ENCODE peak calls at places on chromosomes 6 and 20, in five cellular contexts. H, M, G, P and U are unnamed samples.

GRCh38 chr6:148760568-148761531 is 14.0 kb downstream of the UST start:
- DNase-seq in G (no peak), H (peak; percentile 59), M (no peak), P (peak; percentile 64), U (no peak)

GRCh38 chr20:41145821-41146620 is 8.7 kb downstream of the PLCG1 start:
- DNase-seq in M (no peak), P (no peak), G (no peak), H (no peak), U (no peak)

GRCh38 chr6:118665011-118665410 is 13.6 kb upstream of the CEP85L start:
- DNase-seq in M (no peak), H (no peak), G (no peak), P (no peak), U (no peak)

GRCh38 chr6:119430820-119431219 is 81.3 kb upstream of the MAN1A1 start:
- DNase-seq in H (no peak), P (no peak), G (no peak), M (no peak), U (no peak)

GRCh38 chr20:64051532-64052325 is 2.3 kb upstream of the SOX18 start:
- DNase-seq in H (no peak), M (no peak), P (no peak), G (no peak), U (no peak)

GRCh38 chr20:36113566-36114247 is 40.8 kb upstream of the EPB41L1 start:
- DNase-seq in P (peak; percentile 28), G (no peak), H (no peak), M (no peak), U (no peak)

GRCh38 chr6:149566372-149567193 is at the start of gene GINM1:
- DNase-seq in P (no peak), H (peak; percentile 80), M (peak; percentile 52), G (peak; percentile 66), U (peak; percentile 44)

GRCh38 chr20:45085289-45085688 is 15.6 kb downstream of the KCNS1 start:
- DNase-seq in P (no peak), H (no peak), M (no peak), G (no peak), U (no peak)

GRCh38 chr20:49385471-49385870 is 97.0 kb downstream of the KCNB1 start:
- DNase-seq in M (peak; percentile 47), P (no peak), G (peak; percentile 33), H (no peak), U (peak; percentile 52)

GRCh38 chr6:55276745-55277627 is 50.3 kb upstream of the GFRAL start:
- DNase-seq in M (peak; percentile 19), H (peak; percentile 50), P (no peak), G (peak; percentile 43), U (peak; percentile 71)

GRCh38 chr6:41367700-41368099 is 32.3 kb downstream of the NCR2 start:
- DNase-seq in H (peak; percentile 79), G (peak; percentile 69), P (no peak), M (peak; percentile 85), U (peak; percentile 78)

GRCh38 chr6:27651371-27651732 is 178.4 kb upstream of the ZNF184 start:
- DNase-seq in M (no peak), G (peak; percentile 79), H (no peak), P (no peak), U (no peak)

GRCh38 chr6:133953634-133954415 is 801 bp downstream of the TBPL1 start:
- DNase-seq in H (no peak), M (peak; percentile 22), P (no peak), G (peak; percentile 58), U (no peak)

GRCh38 chr6:158031445-158032353 is 50.0 kb downstream of the SYNJ2 start:
- DNase-seq in G (peak; percentile 82), H (no peak), P (no peak), M (peak; percentile 54), U (no peak)

GRCh38 chr20:22411568-22412450 is 172.6 kb downstream of the FOXA2 start:
- DNase-seq in M (no peak), H (no peak), G (peak; percentile 89), P (no peak), U (peak; percentile 96)

GRCh38 chr6:55794136-55794812 is 81.1 kb downstream of the BMP5 start:
- DNase-seq in G (no peak), H (no peak), P (no peak), M (no peak), U (no peak)

GRCh38 chr20:22402990-22403859 is 181.1 kb downstream of the FOXA2 start:
- DNase-seq in G (peak; percentile 50), P (no peak), M (no peak), H (no peak), U (peak; percentile 64)

DNA sequence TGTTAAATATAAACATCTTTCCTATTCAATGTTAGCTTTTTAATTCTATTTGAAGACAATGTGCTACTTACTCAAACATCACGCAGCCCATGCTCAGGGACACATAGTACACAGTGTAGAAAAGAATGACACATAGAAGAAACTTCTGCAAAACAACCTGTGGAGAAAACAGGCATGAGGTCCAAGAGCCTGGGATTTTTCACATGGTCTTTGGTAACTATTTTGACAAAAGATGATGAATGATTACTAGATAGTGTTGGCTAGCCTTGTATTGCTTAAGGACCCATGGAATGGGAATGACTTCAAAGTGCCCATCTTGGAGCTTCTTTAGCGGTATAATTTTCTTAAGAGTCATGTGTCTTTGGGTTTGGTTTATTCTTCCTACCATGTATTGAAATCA is 15.4 kb downstream of the TMEM244 start:
- DNase-seq in G (no peak), H (no peak), M (no peak), P (no peak), U (no peak)
- TF ChIP-seq RAD21 in G (no peak), H (no peak), M (no peak), P (no peak), U (no peak)

DNA sequence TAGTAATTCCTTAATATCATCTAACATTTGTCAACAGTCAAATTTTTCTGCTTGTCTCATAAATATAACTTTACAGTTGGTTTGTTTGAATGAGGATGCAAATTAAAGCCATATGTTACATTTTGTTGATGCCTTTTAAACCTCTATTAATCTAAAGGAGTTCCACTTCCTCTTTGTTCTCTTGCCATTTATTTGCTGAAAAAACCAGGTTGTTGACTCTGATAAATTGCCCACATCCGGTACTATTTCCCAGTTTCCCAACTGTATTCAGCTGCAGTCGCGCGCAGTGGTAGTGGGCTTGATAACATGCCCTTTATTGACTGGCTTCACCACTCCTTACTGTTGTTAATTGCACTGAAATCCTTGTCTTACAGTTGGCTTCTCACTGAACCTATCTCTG is 32.8 kb upstream of the SIRPB2 start:
- DNase-seq in P (no peak), M (no peak), G (peak; percentile 8), H (no peak), U (no peak)
- TF ChIP-seq GABPA in P (no peak), M (no peak), G (peak; percentile 49), H (no peak), U (no peak)

GRCh38 chr6:90027004-90027403 is 132.7 kb downstream of the GJA10 start:
- DNase-seq in P (no peak), M (no peak), G (no peak), H (no peak), U (no peak)

GRCh38 chr6:90026216-90026615 is 131.9 kb downstream of the GJA10 start:
- DNase-seq in H (no peak), P (no peak), M (no peak), G (no peak), U (no peak)

GRCh38 chr6:90025418-90026089 is 131.3 kb downstream of the GJA10 start:
- DNase-seq in P (no peak), G (peak; percentile 16), M (peak; percentile 59), H (no peak), U (no peak)

GRCh38 chr6:90028995-90029635 is 134.8 kb downstream of the GJA10 start:
- DNase-seq in G (no peak), P (no peak), H (no peak), M (no peak), U (no peak)

GRCh38 chr6:90028080-90028778 is 134.0 kb downstream of the GJA10 start:
- DNase-seq in G (no peak), H (no peak), M (peak; percentile 8), P (no peak), U (no peak)
- TF ChIP-seq RAD21 in G (no peak), H (no peak), M (no peak), P (no peak), U (no peak)

GRCh38 chr6:139778688-139779087 is 404.2 kb upstream of the CITED2 start:
- DNase-seq in M (no peak), H (no peak), P (no peak), G (no peak), U (no peak)

GRCh38 chr6:139779988-139780774 is 405.7 kb upstream of the CITED2 start:
- DNase-seq in M (no peak), P (no peak), G (no peak), H (no peak), U (no peak)

GRCh38 chr6:139778113-139778512 is 403.7 kb upstream of the CITED2 start:
- DNase-seq in P (no peak), G (no peak), H (no peak), M (no peak), U (no peak)

GRCh38 chr6:139777202-139777970 is 402.9 kb upstream of the CITED2 start:
- DNase-seq in H (no peak), M (no peak), G (peak; percentile 76), P (no peak), U (no peak)

GRCh38 chr6:139776051-139776450 is 401.6 kb upstream of the CITED2 start:
- DNase-seq in P (no peak), G (no peak), M (no peak), H (no peak), U (peak; percentile 61)
- TF ChIP-seq GABPA in P (no peak), G (no peak), M (no peak), H (no peak), U (no peak)

GRCh38 chr6:13044390-13044789 is 283.9 kb downstream of the TBC1D7 start:
- DNase-seq in P (no peak), M (no peak), G (peak; percentile 59), H (peak; percentile 50), U (peak; percentile 5)

GRCh38 chr6:13038315-13039261 is 289.7 kb downstream of the TBC1D7 start:
- DNase-seq in G (no peak), P (no peak), M (no peak), H (no peak), U (no peak)
- TF ChIP-seq RAD21 in G (no peak), P (no peak), M (no peak), H (no peak), U (no peak)

GRCh38 chr20:59925894-59926293 is 7.5 kb downstream of the SYCP2 start:
- DNase-seq in M (no peak), H (no peak), P (no peak), G (no peak), U (no peak)
- TF ChIP-seq GABPA in M (no peak), H (no peak), P (no peak), G (no peak), U (no peak)

GRCh38 chr6:160128125-160128683 is 6.6 kb downstream of the SLC22A1 start:
- DNase-seq in P (no peak), G (no peak), H (no peak), M (no peak), U (no peak)
- TF ChIP-seq RAD21 in P (no peak), G (no peak), H (no peak), M (no peak), U (no peak)

GRCh38 chr6:161232001-161232400 is 41.9 kb downstream of the AGPAT4 start:
- DNase-seq in H (no peak), M (no peak), G (no peak), P (no peak), U (no peak)

GRCh38 chr6:161232467-161232866 is 41.4 kb downstream of the AGPAT4 start:
- DNase-seq in H (no peak), P (no peak), G (no peak), M (no peak), U (no peak)

GRCh38 chr6:161236091-161236633 is 37.7 kb downstream of the AGPAT4 start:
- DNase-seq in G (no peak), P (peak; percentile 15), H (peak; percentile 35), M (no peak), U (no peak)

GRCh38 chr6:161237176-161237575 is 36.7 kb downstream of the AGPAT4 start:
- DNase-seq in H (no peak), G (no peak), M (no peak), P (no peak), U (no peak)

GRCh38 chr6:161233986-161234620 is 39.8 kb downstream of the AGPAT4 start:
- DNase-seq in P (no peak), M (peak; percentile 32), G (no peak), H (peak; percentile 43), U (no peak)
- TF ChIP-seq GABPA in P (no peak), M (no peak), G (no peak), H (no peak), U (no peak)